ENCODE peak calls at places on chromosome 10, in five cellular contexts. J, V, L, X and I are unnamed samples.

GRCh38 chr10:11088709-11089108 is 71.0 kb downstream of the CELF2 start:
- DNase-seq in J (no peak), L (no peak), X (no peak), V (no peak), I (no peak)

GRCh38 chr10:132565516-132566209 is 28.1 kb downstream of the INPP5A start:
- DNase-seq in J (no peak), X (no peak), V (no peak), L (no peak), I (no peak)

GRCh38 chr10:78258303-78259030 is 224.8 kb downstream of the RPS24 start:
- DNase-seq in L (no peak), V (no peak), J (no peak), X (no peak), I (peak; percentile 22)

GRCh38 chr10:21519327-21519933 is 6.1 kb downstream of the SKIDA1 start:
- DNase-seq in X (no peak), L (no peak), J (no peak), V (no peak), I (no peak)

GRCh38 chr10:12719365-12719764 is 282.1 kb downstream of the CCDC3 start:
- DNase-seq in L (no peak), X (no peak), V (no peak), J (peak; percentile 46), I (no peak)

GRCh38 chr10:24722676-24723385 is 856 bp downstream of the ARHGAP21 start:
- DNase-seq in L (peak; percentile 41), J (peak; percentile 59), V (peak; percentile 59), X (peak; percentile 72), I (peak; percentile 60)

GRCh38 chr10:49164587-49165188 is 23.5 kb downstream of the TMEM273 start:
- DNase-seq in X (peak; percentile 78), L (peak; percentile 28), J (peak; percentile 56), V (peak; percentile 72), I (peak; percentile 13)

GRCh38 chr10:58996866-58997265 is 179.6 kb upstream of the PHYHIPL start:
- DNase-seq in L (no peak), V (no peak), J (no peak), X (no peak), I (no peak)

GRCh38 chr10:42367532-42368230 is 270.7 kb downstream of the ZNF33B start:
- DNase-seq in J (peak; percentile 80), X (no peak), V (peak; percentile 92), L (no peak), I (no peak)

GRCh38 chr10:48504141-48504885 is 100.6 kb downstream of the ARHGAP22 start:
- DNase-seq in X (peak; percentile 34), V (peak; percentile 47), J (no peak), L (no peak), I (no peak)

GRCh38 chr10:70736470-70736982 is 48.7 kb downstream of the TBATA start:
- DNase-seq in L (peak; percentile 27), J (no peak), V (no peak), X (no peak), I (no peak)

GRCh38 chr10:23070819-23071218 is 24.6 kb upstream of the MSRB2 start:
- DNase-seq in L (no peak), X (no peak), J (no peak), V (no peak), I (no peak)

GRCh38 chr10:110462308-110463095 is 35.2 kb upstream of the DUSP5 start:
- DNase-seq in L (no peak), V (no peak), J (no peak), X (no peak), I (no peak)

GRCh38 chr10:25388862-25389206 is 214.0 kb downstream of the GPR158 start:
- DNase-seq in V (no peak), J (no peak), X (no peak), L (no peak), I (no peak)

GRCh38 chr10:16417341-16417740 is 19.5 kb upstream of the PTER start:
- DNase-seq in J (no peak), V (no peak), X (no peak), L (no peak), I (no peak)

GRCh38 chr10:119516381-119517234 is 25.9 kb downstream of the RGS10 start:
- DNase-seq in V (no peak), X (no peak), L (no peak), J (no peak), I (no peak)
- TF ChIP-seq JUN in V (no peak), X (no peak), L (no peak), J (no peak), I (no peak)

DNA sequence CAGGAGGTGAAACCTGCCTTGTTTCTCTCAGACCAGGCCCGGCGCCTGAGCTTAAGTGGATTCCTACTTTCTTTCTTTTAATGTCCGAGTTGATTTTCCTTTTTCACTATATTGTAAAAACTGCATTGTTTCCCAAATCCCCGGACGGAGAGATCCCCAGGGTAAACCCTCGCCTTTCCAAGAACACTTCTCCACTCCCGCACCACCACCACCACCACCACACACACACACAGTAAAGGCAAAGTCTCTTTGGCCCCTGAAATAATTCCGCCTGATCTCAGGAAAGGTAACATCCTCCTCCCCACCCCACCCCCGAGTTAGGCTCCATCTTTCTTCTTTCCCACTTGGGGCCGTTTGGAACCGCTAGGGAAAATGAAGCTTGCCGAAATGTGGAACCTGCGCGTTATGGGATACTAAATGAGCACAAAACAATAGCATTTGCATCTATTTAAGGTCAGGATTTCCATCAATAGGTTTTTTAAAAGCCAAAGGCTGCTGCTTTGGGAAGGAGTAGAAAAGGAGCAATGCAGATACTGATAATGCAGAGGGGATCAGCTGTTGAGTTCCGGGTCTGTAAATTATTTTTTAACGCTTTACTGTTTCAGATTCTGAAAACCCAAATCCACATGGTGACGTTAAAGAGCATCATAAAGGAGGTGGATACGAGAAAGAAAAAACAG is 2.5 kb downstream of the HPSE2 start:
- DNase-seq in L (no peak), J (no peak), X (no peak), V (no peak), I (no peak)
- H3K4me3 ChIP-seq in L (no peak overlapping the region), J (no peak overlapping the region), X (peak overlapping the region; percentile 65), V (no peak overlapping the region), I (no peak overlapping the region)

GRCh38 chr10:84290235-84290634 is 38.2 kb upstream of the CCSER2 start:
- DNase-seq in L (no peak), V (no peak), J (no peak), X (no peak), I (no peak)

GRCh38 chr10:84289521-84290200 is 38.7 kb upstream of the CCSER2 start:
- DNase-seq in L (no peak), X (no peak), J (no peak), V (no peak), I (no peak)

GRCh38 chr10:84292502-84292901 is 35.9 kb upstream of the CCSER2 start:
- DNase-seq in X (no peak), V (no peak), L (no peak), J (no peak), I (no peak)

GRCh38 chr10:84293171-84293570 is 35.2 kb upstream of the CCSER2 start:
- DNase-seq in L (no peak), X (no peak), V (no peak), J (no peak), I (no peak)

GRCh38 chr10:84291389-84291788 is 37.0 kb upstream of the CCSER2 start:
- DNase-seq in X (no peak), J (peak; percentile 55), V (no peak), L (peak; percentile 22), I (no peak)
- TF ChIP-seq JUN in X (no peak), J (no peak), V (no peak), L (no peak), I (no peak)

GRCh38 chr10:113858541-113858940 is 4.1 kb downstream of the NHLRC2 start:
- DNase-seq in L (no peak), X (no peak), J (peak; percentile 33), V (no peak), I (no peak)

GRCh38 chr10:113854019-113854756 is at the start of the genes DCLRE1A and NHLRC2:
- DNase-seq in V (peak; percentile 64), J (peak; percentile 84), L (peak; percentile 68), X (peak; percentile 82), I (peak; percentile 91)

GRCh38 chr10:113857210-113857609 is 2.7 kb downstream of the NHLRC2 start:
- DNase-seq in V (no peak), X (no peak), J (no peak), L (no peak), I (no peak)

GRCh38 chr10:113854757-113855626 is 531 bp downstream of the NHLRC2 start:
- DNase-seq in X (peak; percentile 79), L (peak; percentile 23), J (peak; percentile 63), V (peak; percentile 65), I (peak; percentile 62)

DNA sequence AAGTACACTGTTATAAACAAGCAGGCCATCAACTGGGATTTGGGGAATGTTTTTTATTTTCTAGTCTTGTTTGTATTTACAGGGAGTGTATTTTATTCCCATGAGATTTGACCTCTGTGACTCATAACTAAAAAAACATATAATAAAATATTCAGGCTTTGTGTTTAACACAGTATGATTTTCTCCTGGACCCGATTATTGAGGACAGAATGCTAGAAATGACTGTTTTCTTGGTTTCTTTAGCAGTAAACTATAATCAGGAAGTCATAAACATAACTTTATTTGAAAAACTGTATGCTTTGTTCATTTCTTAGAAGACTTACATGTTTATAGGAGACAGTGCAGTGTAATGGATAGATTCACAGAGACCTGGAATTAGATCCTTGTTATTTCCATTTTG is 2.1 kb downstream of the NHLRC2 start:
- DNase-seq in J (peak; percentile 26), V (no peak), X (no peak), L (no peak), I (no peak)
- H3K4me3 ChIP-seq in J (no peak overlapping the region), V (peak overlapping the region; percentile 72), X (peak overlapping the region; percentile 98), L (peak overlapping the region; percentile 92), I (peak overlapping the region; percentile 68)

DNA sequence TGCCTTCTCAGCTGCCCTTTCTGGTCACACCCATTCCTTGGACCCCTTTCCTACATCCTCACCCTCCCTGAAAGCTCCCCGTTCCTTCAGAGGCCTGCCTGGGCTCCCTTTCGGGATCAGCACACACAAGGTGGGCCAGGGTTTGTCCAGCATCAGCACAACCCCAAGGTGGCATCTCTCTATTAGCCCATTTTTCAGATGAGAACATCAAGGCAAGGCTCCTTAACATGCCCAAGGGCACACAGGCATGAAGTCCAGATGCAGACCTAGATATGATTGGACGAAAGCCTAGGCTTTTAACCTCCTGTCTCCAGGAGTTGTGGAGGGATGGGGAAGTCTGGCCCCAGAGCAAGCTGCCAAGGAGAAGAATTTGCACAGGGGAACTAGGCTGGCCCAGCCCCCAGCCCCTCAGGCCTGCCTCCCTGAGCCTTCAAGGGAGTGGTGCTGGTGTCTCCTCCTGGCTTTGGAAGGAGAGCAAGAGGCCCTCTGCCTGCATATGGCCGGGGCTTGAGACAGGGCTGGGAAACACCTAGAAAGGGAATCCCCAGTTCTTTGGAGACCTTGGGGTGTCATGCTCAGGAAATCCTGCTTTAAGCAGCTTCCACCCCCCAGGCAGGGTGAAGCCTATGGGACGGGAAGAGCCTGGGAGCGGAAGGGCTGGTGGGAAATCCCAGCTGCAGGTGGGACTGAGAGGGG is 9.0 kb upstream of the VSIR start:
- DNase-seq in L (no peak), J (no peak), X (no peak), V (no peak), I (no peak)
- TF ChIP-seq JUN in L (no peak), J (no peak), X (no peak), V (no peak), I (no peak)

DNA sequence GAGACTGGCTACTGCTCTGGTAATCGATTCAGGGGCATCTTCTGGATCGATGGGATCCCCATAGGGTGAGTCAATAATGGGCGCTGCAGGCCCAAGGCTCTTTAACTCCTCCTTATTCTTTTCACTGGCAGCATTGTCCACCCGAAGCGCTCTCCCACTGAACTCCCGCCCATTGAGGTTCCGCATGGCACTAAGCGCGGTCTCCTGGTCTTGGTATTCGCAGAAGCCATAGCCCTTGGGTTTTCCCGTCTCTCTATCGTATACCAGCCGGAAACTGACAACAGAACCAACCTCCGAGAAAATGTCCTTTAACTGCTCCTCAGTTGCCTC is 285 bp downstream of the CSTF2T start:
- DNase-seq in J (no peak), L (no peak), X (no peak), V (peak; percentile 41), I (no peak)
- H3K4me3 ChIP-seq in J (peak overlapping the region; percentile 74), L (peak overlapping the region; percentile 67), X (peak overlapping the region; percentile 83), V (peak overlapping the region; percentile 67), I (peak overlapping the region; percentile 90)